ENCODE peak calls at places on chromosome 13, in four cellular contexts. L, R, Q and U are unnamed samples.

GRCh38 chr13:78098249-78098648 is 179.6 kb upstream of the EDNRB start:
- DNase-seq in R (no peak), Q (no peak), L (no peak), U (no peak)

GRCh38 chr13:41428155-41428554 is 29.2 kb upstream of the RGCC start:
- DNase-seq in R (no peak), L (no peak), Q (no peak), U (no peak)

GRCh38 chr13:32610538-32610937 is 24.3 kb downstream of the PDS5B start:
- DNase-seq in L (no peak), R (no peak), Q (no peak), U (no peak)

GRCh38 chr13:46015374-46015773 is 37.2 kb downstream of the ZC3H13 start:
- DNase-seq in L (no peak), R (no peak), Q (no peak), U (no peak)

GRCh38 chr13:93388701-93389100 is 162.1 kb downstream of the GPC6 start:
- DNase-seq in L (no peak), R (peak), Q (no peak), U (no peak)

GRCh38 chr13:30998548-30999140 is 66.2 kb downstream of the TEX26 start:
- DNase-seq in L (no peak), Q (no peak), R (peak), U (no peak)

GRCh38 chr13:96940961-96941360 is 53.3 kb downstream of the OXGR1 start:
- DNase-seq in L (no peak), Q (no peak), R (no peak), U (no peak)

GRCh38 chr13:25324100-25324499 is 22.7 kb downstream of the NUP58 start:
- DNase-seq in R (peak), Q (no peak), L (no peak), U (no peak)

GRCh38 chr13:36920612-36921185 is 661 bp upstream of the SMAD9 start:
- DNase-seq in L (no peak), R (no peak), Q (no peak), U (no peak)

GRCh38 chr13:100497394-100497793 is 91.2 kb downstream of the GGACT start:
- DNase-seq in R (peak), Q (no peak), L (no peak), U (no peak)

GRCh38 chr13:32938907-32939306 is 77.3 kb upstream of the KL start:
- DNase-seq in Q (no peak), R (peak), L (no peak), U (no peak)

GRCh38 chr13:62631124-62631523 is 1215.5 kb upstream of the PCDH20 start:
- DNase-seq in R (no peak), Q (no peak), L (no peak), U (no peak)

GRCh38 chr13:98297043-98297442 is 120.0 kb upstream of the RNF113B start:
- DNase-seq in L (no peak), R (no peak), Q (no peak), U (no peak)

GRCh38 chr13:36858285-36858684 is 39.3 kb downstream of the RFXAP start:
- DNase-seq in R (peak), Q (peak), L (no peak), U (peak)

GRCh38 chr13:97285221-97285955 is 63.3 kb downstream of the MBNL2 start:
- DNase-seq in Q (no peak), R (no peak), L (no peak), U (no peak)

GRCh38 chr13:80309926-80310325 is 31.0 kb downstream of the SPRY2 start:
- DNase-seq in L (no peak), R (no peak), Q (no peak), U (no peak)

GRCh38 chr13:45367995-45368394 is 27.0 kb upstream of the TPT1 start:
- DNase-seq in R (no peak), L (no peak), Q (no peak), U (no peak)

GRCh38 chr13:105193026-105193425 is 1342.4 kb downstream of the EFNB2 start:
- DNase-seq in Q (no peak), R (no peak), L (no peak), U (no peak)

GRCh38 chr13:68304287-68304893 is 1074.3 kb upstream of the PCDH9 start:
- DNase-seq in L (no peak), R (no peak), Q (no peak), U (peak)

GRCh38 chr13:69683921-69684663 is 423.5 kb upstream of the ATXN8OS start:
- DNase-seq in Q (peak), L (no peak), R (no peak), U (no peak)

GRCh38 chr13:44396963-44397580 is 23.4 kb downstream of the SERP2 start:
- DNase-seq in R (peak), L (no peak), Q (peak), U (no peak)

GRCh38 chr13:71860547-71861131 is 6.4 kb downstream of the DACH1 start:
- DNase-seq in R (no peak), Q (no peak), L (no peak), U (no peak)

GRCh38 chr13:79387853-79388252 is 18.2 kb downstream of the RBM26 start:
- DNase-seq in Q (no peak), R (no peak), L (no peak), U (no peak)

GRCh38 chr13:23969672-23970071 is 72.4 kb upstream of the C1QTNF9B start:
- DNase-seq in L (no peak), R (peak), Q (no peak), U (no peak)

GRCh38 chr13:70353096-70353495 is 244.8 kb upstream of the KLHL1 start:
- DNase-seq in Q (no peak), L (no peak), R (no peak), U (no peak)

GRCh38 chr13:91384891-91385290 is 13.5 kb upstream of the GPC5 start:
- DNase-seq in L (no peak), R (no peak), Q (no peak), U (no peak)

GRCh38 chr13:74794582-74794981 is 660.4 kb upstream of the KLF12 start:
- DNase-seq in L (no peak), Q (no peak), R (no peak), U (no peak)

GRCh38 chr13:108176685-108177274 is 38.6 kb downstream of the LIG4 start:
- DNase-seq in Q (peak), R (peak), L (no peak), U (peak)

GRCh38 chr13:113153810-113154748 is 4.4 kb upstream of the PROZ start:
- DNase-seq in R (peak), L (peak), Q (peak), U (peak)
- TF ChIP-seq POLR2A in R (peak), L (peak), Q (peak), U (peak)

GRCh38 chr13:48906200-48906599 is 69.5 kb upstream of the FNDC3A start:
- DNase-seq in Q (no peak), R (no peak), L (no peak), U (no peak)
- H3K4me3 ChIP-seq in Q (no peak), R (no peak), L (no peak), U (no peak)

DNA sequence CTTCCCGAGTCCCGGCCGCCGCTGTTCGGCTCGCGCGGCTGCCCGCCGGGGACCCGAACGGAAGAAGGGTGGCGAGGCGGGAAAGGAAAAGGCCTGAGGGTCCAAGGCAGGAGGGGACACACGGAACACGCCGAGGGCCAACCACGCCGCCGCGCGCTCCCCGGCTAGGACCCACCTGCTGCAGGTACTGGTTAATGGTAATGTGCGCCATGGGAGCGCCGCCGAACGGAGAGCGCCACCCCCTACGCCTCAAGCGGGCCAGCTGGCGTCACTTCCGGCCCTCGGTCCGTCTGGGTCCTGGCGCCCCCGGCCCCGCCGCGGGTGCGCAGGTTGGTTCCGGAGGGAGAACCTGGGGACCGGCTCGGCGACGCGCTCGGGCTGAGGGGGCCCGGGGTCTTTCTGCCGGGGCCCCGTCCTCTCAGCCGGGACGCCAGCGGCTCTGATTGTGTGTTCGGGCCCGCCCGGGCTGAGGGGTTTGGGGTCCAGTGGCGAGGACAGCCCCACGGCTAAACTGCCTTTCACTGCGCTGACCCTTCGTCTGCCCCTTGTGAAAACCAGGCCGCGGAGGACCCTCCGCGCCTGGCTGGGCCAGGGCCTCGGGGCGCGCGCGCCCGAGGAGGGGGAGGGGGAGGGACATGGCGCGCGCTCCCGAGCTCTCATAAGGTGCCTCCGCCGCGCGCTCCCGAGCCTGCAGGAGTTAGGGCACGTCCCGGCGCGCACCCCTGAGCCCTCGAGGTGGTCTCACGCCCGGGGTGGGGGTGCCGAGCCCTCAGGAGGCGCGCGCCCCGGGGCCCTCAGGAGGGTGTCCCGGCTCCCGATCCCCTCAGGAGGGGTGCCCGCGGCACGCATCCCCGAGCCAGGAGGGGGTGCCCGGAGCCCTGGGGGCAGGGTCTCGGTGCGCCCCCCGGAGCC is at the start of gene PCID2:
- DNase-seq in R (peak), Q (peak), L (peak), U (peak)
- TF ChIP-seq RCOR1 in R (no peak), Q (no peak), L (peak), U (no peak)

GRCh38 chr13:27624071-27624470 is 2.4 kb downstream of the POLR1D start:
- DNase-seq in R (no peak), Q (no peak), L (no peak), U (no peak)
- TF ChIP-seq POLR2A in R (no peak), Q (no peak), L (no peak), U (no peak)